ENCODE peak calls at places on chromosomes 6 and 20, in seven cellular contexts. One of them, this sample, is unnamed.

GRCh38 chr6:123564363-123564762 is 72.4 kb downstream of the TRDN start:
- DNase-seq in IMR-90: no peak
- DNase-seq in stomach: no peak
- DNase-seq in adrenal gland: no peak
- DNase-seq in body of pancreas: no peak
- DNase-seq in transverse colon: no peak
- DNase-seq in GM12892: no peak
- DNase-seq in this sample: no peak

GRCh38 chr6:14231071-14231483 is 113.5 kb downstream of the CD83 start:
- DNase-seq in transverse colon: no peak
- DNase-seq in stomach: no peak
- DNase-seq in adrenal gland: no peak
- DNase-seq in IMR-90: no peak
- DNase-seq in body of pancreas: no peak
- DNase-seq in GM12892: no peak
- DNase-seq in this sample: no peak

GRCh38 chr6:24643925-24644324 is 2.1 kb downstream of the KIAA0319 start:
- DNase-seq in GM12892: no peak
- DNase-seq in adrenal gland: no peak
- DNase-seq in IMR-90: no peak
- DNase-seq in transverse colon: no peak
- DNase-seq in body of pancreas: no peak
- DNase-seq in stomach: no peak
- DNase-seq in this sample: no peak

GRCh38 chr6:37700266-37700973 is 2.7 kb upstream of the MDGA1 start:
- DNase-seq in IMR-90: no peak
- DNase-seq in GM12892: no peak
- DNase-seq in stomach: no peak
- DNase-seq in transverse colon: no peak
- DNase-seq in adrenal gland: no peak
- DNase-seq in body of pancreas: no peak
- DNase-seq in this sample: no peak

GRCh38 chr20:1632228-1632577 is 12.4 kb upstream of the SIRPB1 start:
- DNase-seq in stomach: no peak
- DNase-seq in adrenal gland: no peak
- DNase-seq in IMR-90: no peak
- DNase-seq in body of pancreas: no peak
- DNase-seq in transverse colon: no peak
- DNase-seq in GM12892: no peak
- DNase-seq in this sample: peak; percentile 64

GRCh38 chr6:169714178-169714577 is 10.1 kb downstream of the PHF10 start:
- DNase-seq in IMR-90: peak; percentile 33
- DNase-seq in stomach: no peak
- DNase-seq in adrenal gland: no peak
- DNase-seq in GM12892: no peak
- DNase-seq in transverse colon: no peak
- DNase-seq in body of pancreas: no peak
- DNase-seq in this sample: no peak

GRCh38 chr6:26044140-26045045 is 42.8 kb upstream of the HFE start:
- DNase-seq in transverse colon: peak; percentile 51
- DNase-seq in adrenal gland: peak; percentile 92
- DNase-seq in body of pancreas: peak; percentile 83
- DNase-seq in stomach: no peak
- DNase-seq in IMR-90: peak; percentile 20
- DNase-seq in GM12892: no peak
- DNase-seq in this sample: peak; percentile 89

GRCh38 chr6:100426689-100427338 is 37.9 kb downstream of the SIM1 start:
- DNase-seq in stomach: no peak
- DNase-seq in adrenal gland: no peak
- DNase-seq in GM12892: no peak
- DNase-seq in body of pancreas: no peak
- DNase-seq in IMR-90: no peak
- DNase-seq in transverse colon: no peak
- DNase-seq in this sample: no peak

GRCh38 chr6:26501482-26501986 is 1.4 kb downstream of the BTN1A1 start:
- DNase-seq in stomach: peak; percentile 32
- DNase-seq in adrenal gland: peak; percentile 63
- DNase-seq in GM12892: no peak
- DNase-seq in body of pancreas: peak; percentile 24
- DNase-seq in transverse colon: peak; percentile 33
- DNase-seq in IMR-90: peak; percentile 25
- DNase-seq in this sample: peak; percentile 86

GRCh38 chr6:164106345-164106769 is 691.8 kb downstream of the QKI start:
- DNase-seq in GM12892: peak; percentile 34
- DNase-seq in stomach: no peak
- DNase-seq in transverse colon: no peak
- DNase-seq in body of pancreas: no peak
- DNase-seq in IMR-90: no peak
- DNase-seq in adrenal gland: no peak
- DNase-seq in this sample: no peak

GRCh38 chr6:109454483-109455160 is 950 bp downstream of the MICAL1 start:
- DNase-seq in transverse colon: peak; percentile 76
- DNase-seq in body of pancreas: no peak
- DNase-seq in adrenal gland: peak; percentile 72
- DNase-seq in GM12892: peak; percentile 56
- DNase-seq in stomach: peak; percentile 58
- DNase-seq in IMR-90: peak; percentile 28
- DNase-seq in this sample: peak; percentile 94

GRCh38 chr6:52929321-52930164 is 20.0 kb upstream of the GSTA3 start:
- DNase-seq in GM12892: no peak
- DNase-seq in body of pancreas: peak; percentile 61
- DNase-seq in stomach: peak; percentile 66
- DNase-seq in transverse colon: no peak
- DNase-seq in adrenal gland: peak; percentile 84
- DNase-seq in IMR-90: peak; percentile 93
- DNase-seq in this sample: no peak

GRCh38 chr6:93423542-93423941 is 4.2 kb upstream of the EPHA7 start:
- DNase-seq in adrenal gland: no peak
- DNase-seq in IMR-90: no peak
- DNase-seq in transverse colon: peak; percentile 37
- DNase-seq in GM12892: no peak
- DNase-seq in stomach: no peak
- DNase-seq in body of pancreas: peak; percentile 42
- DNase-seq in this sample: no peak

GRCh38 chr20:44401052-44401769 is 45.7 kb downstream of the HNF4A start:
- DNase-seq in IMR-90: no peak
- DNase-seq in stomach: no peak
- DNase-seq in body of pancreas: peak; percentile 50
- DNase-seq in GM12892: no peak
- DNase-seq in adrenal gland: no peak
- DNase-seq in transverse colon: peak; percentile 86
- DNase-seq in this sample: peak; percentile 47
- TF ChIP-seq POLR2A in IMR-90: no peak
- TF ChIP-seq POLR2A in stomach: no peak
- TF ChIP-seq POLR2A in body of pancreas: no peak
- TF ChIP-seq POLR2A in GM12892: no peak
- TF ChIP-seq POLR2A in adrenal gland: no peak
- TF ChIP-seq POLR2A in transverse colon: peak; percentile 67
- TF ChIP-seq POLR2A in this sample: no peak

GRCh38 chr6:33343953-33344611 is 26.5 kb upstream of the ZBTB22 start:
- DNase-seq in GM12892: no peak
- DNase-seq in transverse colon: no peak
- DNase-seq in adrenal gland: no peak
- DNase-seq in stomach: no peak
- DNase-seq in body of pancreas: no peak
- DNase-seq in IMR-90: no peak
- DNase-seq in this sample: no peak

GRCh38 chr6:33339193-33339592 is 21.6 kb upstream of the ZBTB22 start:
- DNase-seq in body of pancreas: no peak
- DNase-seq in GM12892: no peak
- DNase-seq in IMR-90: no peak
- DNase-seq in stomach: no peak
- DNase-seq in adrenal gland: no peak
- DNase-seq in transverse colon: no peak
- DNase-seq in this sample: no peak

GRCh38 chr6:33347816-33348215 is 30.3 kb upstream of the ZBTB22 start:
- DNase-seq in GM12892: no peak
- DNase-seq in stomach: no peak
- DNase-seq in transverse colon: no peak
- DNase-seq in adrenal gland: no peak
- DNase-seq in body of pancreas: no peak
- DNase-seq in IMR-90: no peak
- DNase-seq in this sample: no peak

DNA sequence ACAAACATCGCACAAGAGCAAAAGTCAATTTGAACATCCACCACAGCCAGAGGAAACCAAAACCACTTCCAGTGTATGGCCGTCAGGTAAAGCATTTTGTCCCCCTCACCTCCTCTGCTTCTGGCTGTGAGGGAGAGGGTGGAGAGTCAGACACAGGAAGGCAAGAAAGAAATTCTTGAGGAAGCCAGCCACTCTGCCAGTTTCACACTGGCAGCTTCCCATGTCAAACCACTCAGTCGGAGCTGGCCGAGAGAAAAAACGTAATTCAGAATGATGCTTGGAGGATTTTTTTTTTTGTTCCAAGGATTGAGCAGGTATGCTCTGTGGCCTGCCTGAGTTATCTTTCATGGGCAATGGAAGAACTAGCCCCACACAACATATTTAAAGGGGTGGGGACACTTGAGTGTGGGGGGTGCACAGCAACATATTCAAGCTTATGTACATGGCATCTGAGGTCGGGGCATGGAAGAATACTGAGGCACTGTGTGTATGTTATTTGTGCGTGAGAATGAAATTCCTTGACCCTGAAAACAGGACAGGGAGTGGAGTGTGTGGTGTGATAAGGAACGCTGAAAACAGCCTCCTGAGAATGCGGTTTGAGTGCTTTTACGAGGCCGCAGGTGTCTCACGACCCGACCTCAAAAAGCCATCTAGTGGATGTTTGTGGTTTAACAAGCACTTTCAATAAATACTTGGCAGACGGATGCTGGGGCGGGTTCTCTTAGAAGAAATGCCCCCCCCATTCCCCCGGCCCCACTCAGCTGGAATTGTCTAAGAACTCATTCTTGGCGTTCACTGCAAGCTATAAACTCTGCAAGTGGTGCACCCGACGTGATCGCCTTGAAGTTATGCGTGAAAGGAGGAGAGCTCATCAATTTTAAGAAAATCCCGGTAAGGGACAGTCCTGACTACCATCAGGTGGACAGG is 27.5 kb upstream of the ZBTB22 start:
- DNase-seq in stomach: peak; percentile 66
- DNase-seq in transverse colon: peak; percentile 71
- DNase-seq in IMR-90: peak; percentile 81
- DNase-seq in GM12892: no peak
- DNase-seq in body of pancreas: peak; percentile 69
- DNase-seq in adrenal gland: peak; percentile 85
- DNase-seq in this sample: peak; percentile 83
- TF ChIP-seq POLR2A in stomach: no peak
- TF ChIP-seq POLR2A in transverse colon: no peak
- TF ChIP-seq POLR2A in IMR-90: no peak
- TF ChIP-seq POLR2A in GM12892: no peak
- TF ChIP-seq POLR2A in body of pancreas: no peak
- TF ChIP-seq POLR2A in adrenal gland: no peak
- TF ChIP-seq POLR2A in this sample: no peak

GRCh38 chr6:161228911-161229591 is 44.8 kb downstream of the AGPAT4 start:
- DNase-seq in body of pancreas: peak; percentile 36
- DNase-seq in IMR-90: peak; percentile 95
- DNase-seq in adrenal gland: no peak
- DNase-seq in GM12892: no peak
- DNase-seq in stomach: no peak
- DNase-seq in transverse colon: no peak
- DNase-seq in this sample: no peak
- TF ChIP-seq POLR2A in body of pancreas: no peak
- TF ChIP-seq POLR2A in IMR-90: peak; percentile 57
- TF ChIP-seq POLR2A in adrenal gland: no peak
- TF ChIP-seq POLR2A in GM12892: no peak
- TF ChIP-seq POLR2A in stomach: no peak
- TF ChIP-seq POLR2A in transverse colon: no peak
- TF ChIP-seq POLR2A in this sample: no peak

GRCh38 chr6:42791706-42792320 is 10.0 kb downstream of the BICRAL start:
- DNase-seq in adrenal gland: no peak
- DNase-seq in stomach: no peak
- DNase-seq in GM12892: no peak
- DNase-seq in IMR-90: peak; percentile 48
- DNase-seq in body of pancreas: peak; percentile 20
- DNase-seq in transverse colon: no peak
- DNase-seq in this sample: no peak
- TF ChIP-seq POLR2A in adrenal gland: no peak
- TF ChIP-seq POLR2A in stomach: no peak
- TF ChIP-seq POLR2A in GM12892: no peak
- TF ChIP-seq POLR2A in IMR-90: no peak
- TF ChIP-seq POLR2A in body of pancreas: no peak
- TF ChIP-seq POLR2A in transverse colon: no peak
- TF ChIP-seq POLR2A in this sample: no peak

GRCh38 chr6:30614843-30615218 is 2.2 kb downstream of the PPP1R10 start:
- DNase-seq in GM12892: peak; percentile 55
- DNase-seq in transverse colon: peak; percentile 88
- DNase-seq in stomach: peak; percentile 83
- DNase-seq in IMR-90: peak; percentile 98
- DNase-seq in adrenal gland: peak; percentile 96
- DNase-seq in body of pancreas: peak; percentile 88
- DNase-seq in this sample: peak; percentile 90
- TF ChIP-seq POLR2A in GM12892: no peak
- TF ChIP-seq POLR2A in transverse colon: peak; percentile 63
- TF ChIP-seq POLR2A in stomach: peak; percentile 85
- TF ChIP-seq POLR2A in IMR-90: no peak
- TF ChIP-seq POLR2A in adrenal gland: peak; percentile 39
- TF ChIP-seq POLR2A in body of pancreas: peak; percentile 81
- TF ChIP-seq POLR2A in this sample: no peak

GRCh38 chr6:10384333-10384718 is 30.5 kb downstream of the TFAP2A start:
- DNase-seq in transverse colon: no peak
- DNase-seq in body of pancreas: no peak
- DNase-seq in IMR-90: no peak
- DNase-seq in stomach: no peak
- DNase-seq in adrenal gland: no peak
- DNase-seq in GM12892: no peak
- DNase-seq in this sample: no peak
- TF ChIP-seq POLR2A in transverse colon: no peak
- TF ChIP-seq POLR2A in body of pancreas: no peak
- TF ChIP-seq POLR2A in IMR-90: no peak
- TF ChIP-seq POLR2A in stomach: no peak
- TF ChIP-seq POLR2A in adrenal gland: no peak
- TF ChIP-seq POLR2A in GM12892: no peak
- TF ChIP-seq POLR2A in this sample: no peak

DNA sequence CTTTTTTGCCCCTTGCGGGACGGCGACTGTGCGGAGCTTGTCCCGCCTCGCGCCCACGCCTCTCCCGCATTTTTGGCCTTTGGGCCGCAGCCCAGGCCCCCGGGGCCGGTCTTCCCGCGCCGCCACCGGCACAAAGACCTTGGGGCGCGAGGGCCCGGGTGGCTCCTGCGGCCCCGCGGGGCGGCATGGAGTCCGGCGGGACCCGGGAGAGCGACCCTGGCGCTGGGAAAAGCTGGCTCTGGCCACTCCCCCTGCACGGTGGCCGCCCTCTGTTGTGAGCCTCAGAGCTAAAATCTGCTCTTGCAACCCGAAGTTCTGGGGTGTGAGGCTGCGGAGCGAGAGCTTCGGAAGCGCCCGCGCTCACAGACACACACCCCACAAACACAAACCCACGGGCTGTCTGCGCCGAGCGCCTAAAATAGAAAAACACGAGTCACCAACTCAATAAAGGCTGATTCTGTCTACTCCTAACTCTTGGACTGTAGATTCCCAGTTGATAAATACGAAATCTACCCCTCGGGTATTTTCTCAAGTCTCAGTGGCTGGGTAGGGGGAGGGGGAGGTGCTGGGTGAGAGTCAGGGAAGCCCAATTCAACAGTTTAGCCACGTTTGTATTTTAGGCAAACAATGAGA is 496 bp upstream of the BEND3 start:
- DNase-seq in IMR-90: no peak
- DNase-seq in adrenal gland: peak; percentile 50
- DNase-seq in transverse colon: peak; percentile 59
- DNase-seq in stomach: peak; percentile 51
- DNase-seq in GM12892: peak; percentile 36
- DNase-seq in body of pancreas: peak; percentile 75
- DNase-seq in this sample: peak; percentile 78
- TF ChIP-seq POLR2A in IMR-90: no peak
- TF ChIP-seq POLR2A in adrenal gland: no peak
- TF ChIP-seq POLR2A in transverse colon: peak; percentile 36
- TF ChIP-seq POLR2A in stomach: no peak
- TF ChIP-seq POLR2A in GM12892: no peak
- TF ChIP-seq POLR2A in body of pancreas: peak; percentile 54
- TF ChIP-seq POLR2A in this sample: no peak

This sample was measured in spleen.